ENCODE peak calls at places on chromosomes 16 and 17, in six cellular contexts. U, P, O, H, B and M are unnamed samples.

GRCh38 chr17:52106070-52106469 is 52.4 kb downstream of the CA10 start:
- DNase-seq in U (no peak), B (no peak), P (no peak), O (no peak), H (no peak), M (no peak)

GRCh38 chr16:84618428-84619102 is 687 bp upstream of the COTL1 start:
- DNase-seq in H (no peak), U (no peak), O (peak; percentile 98), P (no peak), B (no peak), M (no peak)

GRCh38 chr17:49210158-49211029 is at the start of the genes ABI3 and GNGT2:
- DNase-seq in O (no peak), P (no peak), U (no peak), B (peak; percentile 73), H (no peak), M (no peak)

GRCh38 chr17:72556944-72557826 is 436.4 kb downstream of the SOX9 start:
- DNase-seq in H (peak; percentile 51), O (peak; percentile 44), B (peak; percentile 63), P (peak; percentile 88), U (peak; percentile 72), M (peak; percentile 79)

GRCh38 chr16:59878479-59878878 is 1144.4 kb upstream of the GOT2 start:
- DNase-seq in P (no peak), H (no peak), B (no peak), O (peak; percentile 57), U (no peak), M (no peak)

GRCh38 chr16:79393564-79393963 is 207.0 kb downstream of the MAF start:
- DNase-seq in H (no peak), U (no peak), O (no peak), P (no peak), B (no peak), M (no peak)

GRCh38 chr17:31442860-31443259 is 51.4 kb downstream of the RAB11FIP4 start:
- DNase-seq in B (no peak), O (no peak), U (no peak), P (no peak), H (no peak), M (no peak)

GRCh38 chr17:32671891-32672290 is 185.1 kb downstream of the CDK5R1 start:
- DNase-seq in O (no peak), U (no peak), P (no peak), H (no peak), B (no peak), M (no peak)

GRCh38 chr16:73095885-73096341 is 48.0 kb upstream of the ZFHX3 start:
- DNase-seq in P (peak; percentile 52), U (peak; percentile 83), O (no peak), H (peak; percentile 16), B (no peak), M (peak; percentile 54)

GRCh38 chr16:12951392-12951791 is 50.0 kb downstream of the SHISA9 start:
- DNase-seq in B (no peak), O (no peak), H (no peak), P (peak; percentile 78), U (peak; percentile 56), M (peak; percentile 21)

GRCh38 chr17:62919388-62919787 is 46.6 kb upstream of the TANC2 start:
- DNase-seq in O (no peak), U (no peak), P (no peak), B (no peak), H (no peak), M (no peak)

GRCh38 chr16:56450275-56450889 is 750 bp downstream of the NUDT21 start:
- DNase-seq in U (no peak), O (peak; percentile 6), B (no peak), P (no peak), H (no peak), M (no peak)

GRCh38 chr16:85751665-85752501 is 987 bp upstream of the C16orf74 start:
- DNase-seq in P (no peak), O (peak; percentile 18), H (no peak), B (no peak), U (no peak), M (no peak)

GRCh38 chr17:37177234-37177633 is 198.6 kb upstream of the C17orf78 start:
- DNase-seq in O (no peak), U (peak; percentile 43), P (peak; percentile 73), B (no peak), H (peak; percentile 28), M (peak; percentile 21)

GRCh38 chr16:2213817-2214720 is 571 bp downstream of the PGP start:
- DNase-seq in H (no peak), O (no peak), U (no peak), B (no peak), P (no peak), M (no peak)

GRCh38 chr17:72816406-72816805 is 276.1 kb downstream of the SLC39A11 start:
- DNase-seq in B (no peak), P (no peak), O (no peak), H (no peak), U (no peak), M (no peak)

GRCh38 chr16:12449374-12449773 is 354.3 kb downstream of the CPPED1 start:
- DNase-seq in O (no peak), U (no peak), P (no peak), H (no peak), B (no peak), M (no peak)

GRCh38 chr17:76444518-76445311 is 8.2 kb downstream of the UBE2O start:
- DNase-seq in O (no peak), H (no peak), U (no peak), P (no peak), B (no peak), M (no peak)

GRCh38 chr17:76696763-76697701 is 13.7 kb downstream of the MXRA7 start:
- DNase-seq in O (no peak), P (no peak), B (no peak), H (no peak), U (no peak), M (no peak)

GRCh38 chr16:49681449-49681848 is 174.5 kb downstream of the ZNF423 start:
- DNase-seq in H (no peak), O (no peak), P (no peak), U (no peak), B (no peak), M (no peak)

GRCh38 chr17:2083613-2084128 is 28.8 kb downstream of the HIC1 start:
- DNase-seq in B (no peak), O (no peak), P (no peak), U (no peak), H (no peak), M (no peak)

GRCh38 chr16:85310868-85311585 is 198.8 kb upstream of the CIBAR2 start:
- DNase-seq in O (no peak), U (no peak), P (no peak), H (no peak), B (peak; percentile 37), M (no peak)

GRCh38 chr16:65068151-65068740 is 53.6 kb downstream of the CDH11 start:
- DNase-seq in O (peak; percentile 75), U (no peak), H (no peak), P (no peak), B (no peak), M (no peak)

GRCh38 chr16:10870137-10870776 is 6.7 kb upstream of the CIITA start:
- DNase-seq in B (peak; percentile 32), O (no peak), U (no peak), H (no peak), P (no peak), M (no peak)

GRCh38 chr16:77191259-77191969 is 424 bp downstream of the MON1B start:
- DNase-seq in H (no peak), P (no peak), O (no peak), U (no peak), B (peak; percentile 42), M (no peak)

GRCh38 chr16:56190903-56191806 is at the start of gene GNAO1:
- DNase-seq in P (peak; percentile 80), U (peak; percentile 86), B (peak; percentile 62), H (peak; percentile 73), O (no peak), M (peak; percentile 81)

GRCh38 chr17:35808240-35808961 is 883 bp upstream of the TAF15 start:
- DNase-seq in B (no peak), O (no peak), H (no peak), U (no peak), P (no peak), M (no peak)

GRCh38 chr17:40541060-40541872 is 24.0 kb downstream of the CCR7 start:
- DNase-seq in U (no peak), B (peak; percentile 78), H (no peak), P (no peak), O (no peak), M (no peak)